ENCODE peak calls at places on chromosomes 1 and 21, in nine cellular contexts. One of them, this sample, is unnamed.

GRCh38 chr21:31172328-31172727 is 134.1 kb upstream of the KRTAP19-8 start:
- DNase-seq in dorsolateral prefrontal cortex: no peak
- DNase-seq in pancreas: no peak
- DNase-seq in AG10803: no peak
- DNase-seq in AG09309: no peak
- DNase-seq in heart right ventricle: no peak
- DNase-seq in lung: no peak
- DNase-seq in GM06990: no peak
- DNase-seq in WTC11: no peak
- DNase-seq in this sample: no peak

GRCh38 chr1:29062157-29062942 is 61.4 kb downstream of the TMEM200B start:
- DNase-seq in dorsolateral prefrontal cortex: no peak
- DNase-seq in pancreas: no peak
- DNase-seq in AG10803: no peak
- DNase-seq in AG09309: no peak
- DNase-seq in heart right ventricle: no peak
- DNase-seq in lung: no peak
- DNase-seq in GM06990: no peak
- DNase-seq in WTC11: no peak
- DNase-seq in this sample: no peak

GRCh38 chr1:113811353-113811887 is 856 bp downstream of the RSBN1 start:
- DNase-seq in dorsolateral prefrontal cortex: no peak
- DNase-seq in pancreas: no peak
- DNase-seq in AG10803: peak; percentile 17
- DNase-seq in AG09309: no peak
- DNase-seq in heart right ventricle: peak; percentile 45
- DNase-seq in lung: peak; percentile 39
- DNase-seq in GM06990: no peak
- DNase-seq in WTC11: no peak
- DNase-seq in this sample: no peak

GRCh38 chr1:236119935-236120484 is 22.3 kb upstream of the GPR137B start:
- DNase-seq in dorsolateral prefrontal cortex: no peak
- DNase-seq in pancreas: no peak
- DNase-seq in AG10803: no peak
- DNase-seq in AG09309: no peak
- DNase-seq in heart right ventricle: no peak
- DNase-seq in lung: no peak
- DNase-seq in GM06990: no peak
- DNase-seq in WTC11: no peak
- DNase-seq in this sample: no peak

GRCh38 chr1:204621996-204622395 is 63.5 kb downstream of the LRRN2 start:
- DNase-seq in dorsolateral prefrontal cortex: no peak
- DNase-seq in pancreas: no peak
- DNase-seq in AG10803: no peak
- DNase-seq in AG09309: no peak
- DNase-seq in heart right ventricle: no peak
- DNase-seq in lung: no peak
- DNase-seq in GM06990: no peak
- DNase-seq in WTC11: no peak
- DNase-seq in this sample: no peak

GRCh38 chr1:222627232-222627631 is 9.3 kb downstream of the MIA3 start:
- DNase-seq in dorsolateral prefrontal cortex: no peak
- DNase-seq in pancreas: no peak
- DNase-seq in AG10803: peak; percentile 36
- DNase-seq in AG09309: peak; percentile 51
- DNase-seq in heart right ventricle: peak; percentile 7
- DNase-seq in lung: no peak
- DNase-seq in GM06990: no peak
- DNase-seq in WTC11: no peak
- DNase-seq in this sample: no peak

GRCh38 chr1:172969611-172970010 is 81.1 kb downstream of the TNFSF18 start:
- DNase-seq in dorsolateral prefrontal cortex: no peak
- DNase-seq in pancreas: no peak
- DNase-seq in AG10803: peak; percentile 97
- DNase-seq in AG09309: peak; percentile 83
- DNase-seq in heart right ventricle: no peak
- DNase-seq in lung: no peak
- DNase-seq in GM06990: no peak
- DNase-seq in WTC11: no peak
- DNase-seq in this sample: no peak

GRCh38 chr1:7940745-7941436 is at the start of gene TNFRSF9:
- DNase-seq in dorsolateral prefrontal cortex: no peak
- DNase-seq in pancreas: no peak
- DNase-seq in AG10803: no peak
- DNase-seq in AG09309: no peak
- DNase-seq in heart right ventricle: no peak
- DNase-seq in lung: peak; percentile 31
- DNase-seq in GM06990: peak; percentile 46
- DNase-seq in WTC11: no peak
- DNase-seq in this sample: no peak

GRCh38 chr21:14879458-14879857 is 185.3 kb downstream of the NRIP1 start:
- DNase-seq in dorsolateral prefrontal cortex: no peak
- DNase-seq in pancreas: no peak
- DNase-seq in AG10803: no peak
- DNase-seq in AG09309: no peak
- DNase-seq in heart right ventricle: no peak
- DNase-seq in lung: no peak
- DNase-seq in GM06990: peak; percentile 16
- DNase-seq in WTC11: no peak
- DNase-seq in this sample: no peak

GRCh38 chr1:229171934-229172333 is 99.0 kb upstream of the RAB4A start:
- DNase-seq in dorsolateral prefrontal cortex: no peak
- DNase-seq in pancreas: peak; percentile 86
- DNase-seq in AG10803: no peak
- DNase-seq in AG09309: no peak
- DNase-seq in heart right ventricle: no peak
- DNase-seq in lung: no peak
- DNase-seq in GM06990: no peak
- DNase-seq in WTC11: no peak
- DNase-seq in this sample: no peak

GRCh38 chr1:37452416-37452815 is 22.0 kb upstream of the ZC3H12A start:
- DNase-seq in dorsolateral prefrontal cortex: no peak
- DNase-seq in pancreas: no peak
- DNase-seq in AG10803: no peak
- DNase-seq in AG09309: no peak
- DNase-seq in heart right ventricle: no peak
- DNase-seq in lung: no peak
- DNase-seq in GM06990: no peak
- DNase-seq in WTC11: no peak
- DNase-seq in this sample: no peak

GRCh38 chr1:7930547-7931445 is 9.8 kb downstream of the TNFRSF9 start:
- DNase-seq in dorsolateral prefrontal cortex: no peak
- DNase-seq in pancreas: no peak
- DNase-seq in AG10803: no peak
- DNase-seq in AG09309: no peak
- DNase-seq in heart right ventricle: no peak
- DNase-seq in lung: no peak
- DNase-seq in GM06990: no peak
- DNase-seq in WTC11: no peak
- DNase-seq in this sample: no peak

GRCh38 chr1:192788184-192788583 is 20.7 kb upstream of the RGS2 start:
- DNase-seq in dorsolateral prefrontal cortex: peak; percentile 72
- DNase-seq in pancreas: no peak
- DNase-seq in AG10803: peak; percentile 82
- DNase-seq in AG09309: peak; percentile 46
- DNase-seq in heart right ventricle: no peak
- DNase-seq in lung: no peak
- DNase-seq in GM06990: no peak
- DNase-seq in WTC11: no peak
- DNase-seq in this sample: no peak

GRCh38 chr1:243268284-243268653 is 12.4 kb downstream of the SDCCAG8 start:
- DNase-seq in dorsolateral prefrontal cortex: no peak
- DNase-seq in pancreas: no peak
- DNase-seq in AG10803: peak; percentile 87
- DNase-seq in AG09309: peak; percentile 81
- DNase-seq in heart right ventricle: no peak
- DNase-seq in lung: no peak
- DNase-seq in GM06990: no peak
- DNase-seq in WTC11: no peak
- DNase-seq in this sample: no peak

GRCh38 chr1:214549604-214550338 is 1.6 kb downstream of the PTPN14 start:
- DNase-seq in dorsolateral prefrontal cortex: no peak
- DNase-seq in pancreas: no peak
- DNase-seq in AG10803: peak; percentile 54
- DNase-seq in AG09309: no peak
- DNase-seq in heart right ventricle: no peak
- DNase-seq in lung: no peak
- DNase-seq in GM06990: no peak
- DNase-seq in WTC11: no peak
- DNase-seq in this sample: no peak

GRCh38 chr1:223226271-223226670 is 83.2 kb upstream of the TLR5 start:
- DNase-seq in dorsolateral prefrontal cortex: no peak
- DNase-seq in pancreas: no peak
- DNase-seq in AG10803: no peak
- DNase-seq in AG09309: no peak
- DNase-seq in heart right ventricle: no peak
- DNase-seq in lung: no peak
- DNase-seq in GM06990: no peak
- DNase-seq in WTC11: no peak
- DNase-seq in this sample: no peak

GRCh38 chr1:6770727-6771567 is 14.3 kb upstream of the CAMTA1 start:
- DNase-seq in dorsolateral prefrontal cortex: peak; percentile 51
- DNase-seq in pancreas: no peak
- DNase-seq in AG10803: peak; percentile 50
- DNase-seq in AG09309: no peak
- DNase-seq in heart right ventricle: no peak
- DNase-seq in lung: no peak
- DNase-seq in GM06990: no peak
- DNase-seq in WTC11: peak; percentile 34
- DNase-seq in this sample: no peak

GRCh38 chr1:79592707-79593106 is 586.2 kb upstream of the ADGRL4 start:
- DNase-seq in dorsolateral prefrontal cortex: no peak
- DNase-seq in pancreas: no peak
- DNase-seq in AG10803: no peak
- DNase-seq in AG09309: no peak
- DNase-seq in heart right ventricle: no peak
- DNase-seq in lung: no peak
- DNase-seq in GM06990: no peak
- DNase-seq in WTC11: no peak
- DNase-seq in this sample: no peak

GRCh38 chr1:79588719-79589118 is 582.2 kb upstream of the ADGRL4 start:
- DNase-seq in dorsolateral prefrontal cortex: no peak
- DNase-seq in pancreas: no peak
- DNase-seq in AG10803: no peak
- DNase-seq in AG09309: no peak
- DNase-seq in heart right ventricle: no peak
- DNase-seq in lung: no peak
- DNase-seq in GM06990: no peak
- DNase-seq in WTC11: no peak
- DNase-seq in this sample: no peak

GRCh38 chr1:79587229-79587628 is 580.7 kb upstream of the ADGRL4 start:
- DNase-seq in dorsolateral prefrontal cortex: no peak
- DNase-seq in pancreas: no peak
- DNase-seq in AG10803: no peak
- DNase-seq in AG09309: no peak
- DNase-seq in heart right ventricle: no peak
- DNase-seq in lung: no peak
- DNase-seq in GM06990: no peak
- DNase-seq in WTC11: no peak
- DNase-seq in this sample: no peak
- TF ChIP-seq CTCF in dorsolateral prefrontal cortex: no peak
- TF ChIP-seq CTCF in pancreas: no peak
- TF ChIP-seq CTCF in AG10803: peak; percentile 11
- TF ChIP-seq CTCF in AG09309: no peak
- TF ChIP-seq CTCF in heart right ventricle: no peak
- TF ChIP-seq CTCF in lung: no peak
- TF ChIP-seq CTCF in GM06990: no peak
- TF ChIP-seq CTCF in WTC11: no peak
- TF ChIP-seq CTCF in this sample: no peak

GRCh38 chr21:42237161-42237560 is 18.2 kb downstream of the ABCG1 start:
- DNase-seq in dorsolateral prefrontal cortex: no peak
- DNase-seq in pancreas: no peak
- DNase-seq in AG10803: no peak
- DNase-seq in AG09309: no peak
- DNase-seq in heart right ventricle: no peak
- DNase-seq in lung: no peak
- DNase-seq in GM06990: no peak
- DNase-seq in WTC11: no peak
- DNase-seq in this sample: no peak
- TF ChIP-seq CTCF in dorsolateral prefrontal cortex: no peak
- TF ChIP-seq CTCF in pancreas: no peak
- TF ChIP-seq CTCF in AG10803: no peak
- TF ChIP-seq CTCF in AG09309: no peak
- TF ChIP-seq CTCF in heart right ventricle: no peak
- TF ChIP-seq CTCF in lung: no peak
- TF ChIP-seq CTCF in GM06990: no peak
- TF ChIP-seq CTCF in WTC11: no peak
- TF ChIP-seq CTCF in this sample: no peak

GRCh38 chr21:26845066-26845749 is at the start of gene ADAMTS1:
- DNase-seq in dorsolateral prefrontal cortex: peak; percentile 93
- DNase-seq in pancreas: peak; percentile 90
- DNase-seq in AG10803: peak; percentile 91
- DNase-seq in AG09309: peak; percentile 80
- DNase-seq in heart right ventricle: peak; percentile 94
- DNase-seq in lung: peak; percentile 86
- DNase-seq in GM06990: no peak
- DNase-seq in WTC11: peak; percentile 88
- DNase-seq in this sample: peak; percentile 60
- TF ChIP-seq CTCF in dorsolateral prefrontal cortex: peak; percentile 39
- TF ChIP-seq CTCF in pancreas: no peak
- TF ChIP-seq CTCF in AG10803: peak; percentile 26
- TF ChIP-seq CTCF in AG09309: peak; percentile 18
- TF ChIP-seq CTCF in heart right ventricle: peak; percentile 11
- TF ChIP-seq CTCF in lung: no peak
- TF ChIP-seq CTCF in GM06990: no peak
- TF ChIP-seq CTCF in WTC11: no peak
- TF ChIP-seq CTCF in this sample: no peak

GRCh38 chr1:64242895-64243756 is 39.7 kb downstream of the UBE2U start:
- DNase-seq in dorsolateral prefrontal cortex: no peak
- DNase-seq in pancreas: no peak
- DNase-seq in AG10803: peak; percentile 58
- DNase-seq in AG09309: peak; percentile 13
- DNase-seq in heart right ventricle: no peak
- DNase-seq in lung: no peak
- DNase-seq in GM06990: no peak
- DNase-seq in WTC11: no peak
- DNase-seq in this sample: no peak
- TF ChIP-seq CTCF in dorsolateral prefrontal cortex: peak; percentile 67
- TF ChIP-seq CTCF in pancreas: peak; percentile 32
- TF ChIP-seq CTCF in AG10803: peak; percentile 68
- TF ChIP-seq CTCF in AG09309: peak; percentile 34
- TF ChIP-seq CTCF in heart right ventricle: peak; percentile 52
- TF ChIP-seq CTCF in lung: no peak
- TF ChIP-seq CTCF in GM06990: no peak
- TF ChIP-seq CTCF in WTC11: no peak
- TF ChIP-seq CTCF in this sample: peak; percentile 58